ENCODE peak calls at places on chromosomes 4 and X, in four cellular contexts. L is tibial nerve, H is heart right ventricle, N is tibial artery. O is an unnamed sample. For H3K27me3, the result is how much of the 10 kb centered on the place peaks cover.

GRCh38 chrX:82092307-82092706 is 890.4 kb downstream of the SH3BGRL start:
- DNase-seq in L (no peak), H (no peak), N (no peak), O (no peak)

GRCh38 chr4:165517216-165517615 is 138.4 kb downstream of the CPE start:
- DNase-seq in L (no peak), H (no peak), N (no peak), O (no peak)

GRCh38 chrX:101117701-101118100 is 19.7 kb downstream of the CENPI start:
- DNase-seq in L (no peak), H (no peak), N (no peak), O (no peak)

GRCh38 chr4:140718240-140718639 is 37.9 kb downstream of the TBC1D9 start:
- DNase-seq in L (no peak), H (no peak), N (no peak), O (no peak)

GRCh38 chr4:38109896-38110295 is 149.7 kb downstream of the PTTG2 start:
- DNase-seq in L (no peak), H (no peak), N (no peak), O (no peak)

GRCh38 chr4:83599183-83599582 is 63.3 kb downstream of the GPAT3 start:
- DNase-seq in L (no peak), H (no peak), N (no peak), O (no peak)

GRCh38 chr4:24857996-24858395 is 54.8 kb downstream of the CCDC149 start:
- DNase-seq in L (no peak), H (peak), N (no peak), O (no peak)

GRCh38 chr4:121253961-121254360 is 89.8 kb upstream of the TNIP3 start:
- DNase-seq in L (no peak), H (no peak), N (no peak), O (peak)

GRCh38 chr4:38745881-38746280 is 36.9 kb downstream of the TLR10 start:
- DNase-seq in L (no peak), H (no peak), N (no peak), O (no peak)

GRCh38 chr4:2962614-2963184 is 507 bp downstream of the NOP14 start:
- DNase-seq in L (peak), H (peak), N (no peak), O (no peak)

GRCh38 chrX:50971390-50971789 is 60.9 kb downstream of the BMP15 start:
- DNase-seq in L (no peak), H (no peak), N (no peak), O (no peak)

GRCh38 chrX:129759576-129760061 is 20.1 kb upstream of the SASH3 start:
- DNase-seq in L (peak), H (peak), N (peak), O (peak)

GRCh38 chr4:86935833-86936721 is 1.3 kb downstream of the AFF1 start:
- DNase-seq in L (peak), H (peak), N (peak), O (peak)

GRCh38 chrX:13851996-13852695 is 35.3 kb upstream of the GPM6B start:
- DNase-seq in L (no peak), H (no peak), N (no peak), O (no peak)

DNA sequence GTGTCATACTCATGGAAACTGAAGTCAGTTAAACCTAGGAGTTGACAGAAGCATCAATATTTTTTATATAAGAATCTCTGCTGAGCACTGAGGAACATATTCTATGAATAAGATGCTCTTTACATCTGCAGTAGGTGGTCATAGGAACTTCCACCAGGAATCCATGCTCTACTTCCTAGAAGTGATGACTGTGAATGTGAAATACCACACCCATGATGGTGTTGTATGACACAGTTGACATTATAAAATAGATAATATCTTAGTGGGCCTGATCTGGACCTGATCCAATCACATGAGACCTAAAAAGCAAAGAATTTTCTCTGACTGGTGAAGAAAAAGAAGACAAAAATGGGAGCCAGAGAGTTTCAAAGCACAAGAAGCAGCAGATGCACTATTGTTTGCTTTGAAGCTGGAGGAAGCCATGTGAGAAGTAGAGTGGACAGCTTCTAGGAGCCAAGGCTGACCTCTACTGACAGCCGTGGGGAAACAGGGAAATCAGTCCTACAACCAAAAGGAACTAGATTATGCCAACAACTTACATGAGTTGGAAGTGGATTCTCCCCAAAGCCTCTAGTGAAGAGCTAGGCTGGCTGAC is 68.6 kb upstream of the HS3ST1 start:
- DNase-seq in L (no peak), H (no peak), N (no peak), O (no peak)
- TF ChIP-seq CTCF in L (no peak), H (no peak), N (no peak), O (no peak)

GRCh38 chr4:155639674-155640529 is 26.7 kb upstream of the GUCY1A1 start:
- DNase-seq in L (no peak), H (no peak), N (no peak), O (no peak)
- H3K27me3 ChIP-seq in L (under half), H (under half), N (under half), O (under half)

GRCh38 chrX:103779156-103779555 is 2.5 kb downstream of the PLP1 start:
- DNase-seq in L (no peak), H (no peak), N (no peak), O (no peak)

GRCh38 chrX:103773445-103773844 is 3.2 kb upstream of the PLP1 start:
- DNase-seq in L (no peak), H (no peak), N (no peak), O (no peak)

GRCh38 chrX:103776586-103776985 is at the start of gene PLP1:
- DNase-seq in L (no peak), H (no peak), N (no peak), O (no peak)

DNA sequence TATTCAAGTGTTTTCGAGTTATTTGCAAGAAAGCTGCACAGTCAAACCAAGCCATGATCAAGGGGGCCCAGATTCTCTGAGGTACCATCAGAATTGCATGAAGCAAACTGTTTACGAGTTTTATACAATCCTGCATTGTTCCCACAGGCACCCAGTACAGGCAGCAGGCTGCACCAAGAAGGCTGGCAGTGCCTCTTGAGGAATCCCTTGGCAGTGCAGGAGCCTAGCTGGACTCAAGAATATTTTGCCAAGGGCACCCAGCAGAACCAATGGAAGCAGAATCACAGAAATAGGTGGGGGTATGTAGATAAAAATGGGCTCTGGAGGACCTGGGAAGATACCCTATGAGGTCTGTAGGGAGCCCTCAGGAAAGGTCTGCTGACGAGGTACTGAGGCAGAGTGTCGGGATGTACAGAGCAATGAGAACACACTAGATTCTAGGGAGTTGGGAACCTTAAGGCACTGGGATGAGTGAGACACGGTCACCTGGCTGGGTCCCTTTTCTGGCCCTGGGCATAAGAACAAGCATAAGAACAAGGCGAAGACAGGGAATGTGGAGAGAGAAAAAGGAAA is 2.5 kb upstream of the PLP1 start:
- DNase-seq in L (no peak), H (no peak), N (no peak), O (peak)
- TF ChIP-seq CTCF in L (peak), H (peak), N (peak), O (peak)

DNA sequence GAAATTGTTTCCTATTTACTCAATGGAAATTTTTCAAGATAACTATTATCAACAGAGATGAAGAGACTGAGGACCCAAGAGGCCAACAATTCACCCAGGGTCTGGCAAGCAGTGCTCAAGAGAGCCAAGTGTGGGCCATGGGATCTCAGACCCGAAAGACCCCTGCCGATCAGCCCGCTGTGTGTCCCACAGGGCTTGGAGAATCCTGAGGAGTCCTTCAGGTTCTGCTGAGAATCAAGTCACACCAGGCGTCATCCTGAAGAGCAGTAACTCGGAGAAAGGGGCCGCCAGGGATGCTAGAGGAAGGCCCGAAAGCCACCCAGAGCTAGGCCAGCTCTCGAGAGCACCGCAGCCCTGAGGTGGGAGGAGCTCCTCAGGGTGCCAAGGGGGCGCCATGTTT is 48.7 kb downstream of the FGFRL1 start:
- DNase-seq in L (no peak), H (no peak), N (no peak), O (no peak)
- H3K27me3 ChIP-seq in L (under half), H (half or more), N (half or more), O (under half)

DNA sequence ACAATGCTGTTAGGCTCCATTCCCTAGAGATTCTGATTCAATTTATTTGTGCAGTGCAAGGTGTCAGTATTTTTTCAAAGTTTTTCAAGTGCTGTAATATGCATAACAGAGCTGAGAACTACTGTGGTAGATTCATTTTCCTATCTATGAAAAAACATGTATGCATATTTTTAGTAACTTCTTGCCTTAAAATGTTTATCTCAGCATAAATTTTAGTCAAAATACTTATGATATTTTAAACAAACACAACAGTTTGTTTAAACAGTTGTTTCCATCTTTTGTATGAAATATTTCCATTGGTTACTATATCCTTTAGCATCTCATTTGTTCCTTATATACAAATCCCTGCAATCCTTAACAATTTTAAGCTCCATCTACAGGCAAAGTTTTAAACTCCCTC is 624.8 kb upstream of the ADGRL3 start:
- DNase-seq in L (no peak), H (no peak), N (no peak), O (no peak)
- TF ChIP-seq CTCF in L (no peak), H (no peak), N (no peak), O (no peak)